ENCODE peak calls at places on chromosomes 13 and 19, in five cellular contexts. C is aorta, R is WERI-Rb-1, Z is GM12865, N is cardiac muscle cell. I is an unnamed sample.

GRCh38 chr19:13163609-13164364 is 13.6 kb downstream of the IER2 start:
- DNase-seq in C (peak), R (peak), Z (peak), N (peak), I (peak)

GRCh38 chr19:32581704-32582164 is 744 bp downstream of the PDCD5 start:
- DNase-seq in C (no peak), R (peak), Z (no peak), N (peak), I (peak)

GRCh38 chr13:80979035-80979641 is 638.2 kb upstream of the SPRY2 start:
- DNase-seq in C (no peak), R (peak), Z (peak), N (peak), I (no peak)

GRCh38 chr19:46147791-46148288 is at the start of gene IGFL2:
- DNase-seq in C (no peak), R (no peak), Z (no peak), N (no peak), I (no peak)

GRCh38 chr13:32200741-32201140 is 114.4 kb downstream of the ZAR1L start:
- DNase-seq in C (no peak), R (no peak), Z (no peak), N (no peak), I (no peak)

GRCh38 chr13:43546260-43546659 is 240.5 kb downstream of the ENOX1 start:
- DNase-seq in C (no peak), R (no peak), Z (no peak), N (peak), I (peak)

GRCh38 chr13:32443111-32443510 is 15.2 kb upstream of the N4BP2L1 start:
- DNase-seq in C (no peak), R (peak), Z (peak), N (peak), I (no peak)

GRCh38 chr19:53541971-53542370 is 4.0 kb downstream of the ZNF331 start:
- DNase-seq in C (no peak), R (no peak), Z (no peak), N (no peak), I (no peak)

GRCh38 chr13:76707360-76707759 is 178.8 kb downstream of the KCTD12 start:
- DNase-seq in C (no peak), R (no peak), Z (no peak), N (no peak), I (no peak)

GRCh38 chr19:50679177-50680125 is 30.2 kb downstream of the C19orf81 start:
- DNase-seq in C (peak), R (peak), Z (peak), N (peak), I (peak)

GRCh38 chr13:70424928-70425327 is 316.7 kb upstream of the KLHL1 start:
- DNase-seq in C (no peak), R (no peak), Z (no peak), N (no peak), I (no peak)

GRCh38 chr13:75635101-75635620 is 969 bp upstream of the LMO7 start:
- DNase-seq in C (peak), R (no peak), Z (no peak), N (no peak), I (no peak)

GRCh38 chr19:20928371-20928770 is 5.3 kb downstream of the ZNF85 start:
- DNase-seq in C (no peak), R (no peak), Z (no peak), N (no peak), I (no peak)

GRCh38 chr19:15300533-15301194 is 31.7 kb downstream of the BRD4 start:
- DNase-seq in C (no peak), R (no peak), Z (no peak), N (no peak), I (no peak)

GRCh38 chr13:27172495-27172842 is 858 bp upstream of the USP12 start:
- DNase-seq in C (no peak), R (no peak), Z (peak), N (no peak), I (no peak)

GRCh38 chr19:31548941-31549340 is 199.7 kb upstream of the TSHZ3 start:
- DNase-seq in C (no peak), R (peak), Z (no peak), N (peak), I (no peak)

GRCh38 chr13:60012503-60012902 is 151.2 kb downstream of the DIAPH3 start:
- DNase-seq in C (no peak), R (no peak), Z (peak), N (no peak), I (no peak)

GRCh38 chr19:35271546-35271945 is 2.8 kb downstream of the USF2 start:
- DNase-seq in C (no peak), R (no peak), Z (no peak), N (no peak), I (peak)
- H3K4me3 ChIP-seq in C (no peak), R (no peak), Z (no peak), N (no peak), I (no peak)

DNA sequence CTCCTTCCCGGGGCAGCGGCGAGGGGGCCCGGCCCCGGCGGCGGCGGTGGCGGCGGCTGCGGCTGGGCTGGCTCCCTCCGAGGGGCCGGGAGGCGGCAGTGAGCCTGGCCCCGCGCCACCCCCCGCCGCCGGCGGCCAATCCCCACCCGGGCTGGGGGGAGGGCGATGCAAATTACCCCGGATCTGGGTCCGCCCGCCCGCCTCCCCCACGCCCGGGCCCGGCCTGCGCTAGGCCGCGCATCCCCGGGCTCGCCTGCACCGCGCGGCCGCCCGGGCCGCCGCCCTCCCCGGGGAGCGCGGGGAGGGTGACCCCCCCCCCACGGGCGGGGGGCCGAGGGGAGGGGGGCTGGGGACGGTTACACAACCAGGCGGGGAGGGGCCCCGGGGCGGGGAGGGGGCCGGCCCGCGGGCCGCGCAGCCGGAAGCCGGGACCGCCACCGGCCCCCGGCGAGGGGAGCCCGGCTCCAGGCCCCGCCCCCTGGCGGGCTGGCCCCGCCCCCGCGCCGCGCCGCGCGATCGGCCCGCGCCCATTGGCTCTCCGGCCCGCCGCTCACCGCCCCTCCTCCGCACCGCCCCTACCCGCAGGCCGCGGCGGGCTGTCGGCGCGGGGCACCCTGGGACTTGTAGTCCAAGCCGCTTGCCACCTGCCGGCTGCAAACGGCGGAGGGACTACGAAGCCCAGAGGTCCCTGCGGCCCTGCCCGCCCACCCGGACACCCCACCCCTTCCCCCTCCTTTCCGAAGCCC is 1.1 kb downstream of the ZBTB7A start:
- DNase-seq in C (peak), R (peak), Z (peak), N (peak), I (peak)
- H3K4me3 ChIP-seq in C (peak), R (no peak), Z (peak), N (peak), I (peak)

GRCh38 chr19:48443262-48443661 is 2.5 kb upstream of the GRWD1 start:
- DNase-seq in C (no peak), R (no peak), Z (no peak), N (no peak), I (no peak)
- H3K4me3 ChIP-seq in C (peak), R (no peak), Z (no peak), N (no peak), I (peak)

GRCh38 chr19:6588508-6589345 is 2.2 kb downstream of the CD70 start:
- DNase-seq in C (no peak), R (no peak), Z (peak), N (no peak), I (no peak)

GRCh38 chr19:6587998-6588507 is 2.9 kb downstream of the CD70 start:
- DNase-seq in C (no peak), R (no peak), Z (peak), N (no peak), I (no peak)

GRCh38 chr19:6589711-6590457 is 1.1 kb downstream of the CD70 start:
- DNase-seq in C (no peak), R (no peak), Z (no peak), N (no peak), I (no peak)

GRCh38 chr19:6593651-6594416 is 2.9 kb upstream of the CD70 start:
- DNase-seq in C (no peak), R (no peak), Z (peak), N (no peak), I (no peak)

DNA sequence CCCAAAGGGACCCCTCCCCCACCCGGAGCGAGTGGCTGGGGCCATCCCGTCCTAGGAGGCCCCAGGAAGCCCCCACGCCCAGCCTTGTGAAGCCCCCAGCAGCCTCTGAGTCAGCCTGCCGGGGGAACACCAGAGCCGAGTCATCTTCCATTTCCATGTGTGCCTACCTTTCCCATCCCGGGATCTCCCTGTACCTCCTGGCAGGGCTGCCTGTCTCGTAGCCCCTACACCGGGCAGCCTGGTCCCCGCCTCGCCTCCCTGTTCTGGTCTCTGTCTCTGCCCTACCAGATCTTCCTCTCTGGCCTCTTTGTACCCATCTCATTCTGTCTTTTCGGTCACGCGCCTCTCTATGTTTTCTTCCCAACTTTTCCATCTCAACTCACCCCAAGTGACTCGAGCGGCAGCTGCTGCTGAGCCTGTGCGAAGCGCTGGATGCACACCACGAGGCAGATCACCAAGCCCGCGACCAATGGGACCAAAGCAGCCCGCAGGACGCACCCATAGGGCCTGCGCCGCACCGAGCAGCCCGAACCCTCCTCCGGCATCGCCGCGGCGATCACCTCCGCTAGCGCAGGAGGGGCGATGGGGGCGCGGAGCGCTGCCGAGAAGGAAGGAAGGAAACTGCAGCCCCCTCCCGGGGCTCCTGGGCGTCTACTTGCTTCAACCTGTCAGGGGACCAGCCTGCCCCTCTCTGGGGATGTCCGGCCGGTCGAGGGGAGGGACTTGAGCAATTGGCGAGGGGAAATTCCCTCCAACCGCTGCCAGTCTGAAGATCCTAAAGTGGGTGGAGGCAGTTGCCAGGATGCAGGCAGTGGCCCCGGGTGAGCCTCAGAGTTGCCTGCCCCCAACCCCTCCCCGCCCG is at the start of gene CD70:
- DNase-seq in C (no peak), R (peak), Z (peak), N (peak), I (peak)
- H3K4me3 ChIP-seq in C (no peak), R (peak), Z (peak), N (peak), I (peak)

DNA sequence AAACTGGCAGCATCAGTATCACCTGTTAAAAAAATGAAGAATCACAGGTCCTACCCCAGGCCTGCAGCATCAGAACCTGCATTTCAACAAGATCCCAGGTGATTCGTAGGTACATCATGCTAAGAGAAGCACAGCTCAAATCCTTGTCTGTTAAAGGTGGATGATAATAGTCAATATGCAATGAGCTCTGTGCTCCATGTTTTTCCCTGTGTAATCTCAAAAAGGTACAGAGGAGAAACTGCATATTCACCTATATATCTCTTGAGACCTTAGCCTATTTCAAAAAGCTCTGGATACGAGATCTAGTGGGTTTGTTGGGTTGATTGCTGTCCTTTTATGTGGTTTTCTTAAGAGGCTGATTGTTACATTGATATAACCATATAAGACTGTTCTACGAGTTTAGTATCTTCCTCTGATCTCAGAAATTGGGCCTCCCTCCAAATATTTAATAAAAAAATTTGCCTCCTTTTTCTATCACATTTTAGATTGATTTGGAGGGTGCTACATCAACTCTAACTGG is 148.9 kb downstream of the DCT start:
- DNase-seq in C (no peak), R (no peak), Z (no peak), N (no peak), I (no peak)
- H3K4me3 ChIP-seq in C (no peak), R (no peak), Z (no peak), N (no peak), I (no peak)

GRCh38 chr19:44809856-44810554 is 1.1 kb downstream of the BCAM start:
- DNase-seq in C (peak), R (no peak), Z (no peak), N (no peak), I (no peak)
- H3K4me3 ChIP-seq in C (peak), R (no peak), Z (no peak), N (peak), I (peak)

GRCh38 chr19:49638360-49638759 is 1.6 kb downstream of the RRAS start:
- DNase-seq in C (no peak), R (peak), Z (no peak), N (no peak), I (no peak)
- H3K4me3 ChIP-seq in C (peak), R (no peak), Z (no peak), N (no peak), I (peak)

GRCh38 chr19:43581467-43581866 is 5.9 kb downstream of the PINLYP start:
- DNase-seq in C (no peak), R (no peak), Z (no peak), N (no peak), I (no peak)
- H3K4me3 ChIP-seq in C (no peak), R (no peak), Z (peak), N (no peak), I (peak)

GRCh38 chr13:30805603-30806011 is 70.3 kb downstream of the ALOX5AP start:
- DNase-seq in C (no peak), R (no peak), Z (no peak), N (peak), I (no peak)
- H3K4me3 ChIP-seq in C (no peak), R (no peak), Z (no peak), N (no peak), I (no peak)

I was measured in psoas muscle.